ENCODE peak calls at places on chromosome 10, in four cellular contexts. F, B, Q and H are unnamed samples.
A peak's percentile ranks its signal among the peaks of the same experiment; 100 is the strongest.

GRCh38 chr10:13642293-13642692 is 55.5 kb downstream of the PRPF18 start:
- DNase-seq in F (no peak), B (no peak), Q (no peak), H (no peak)

GRCh38 chr10:32207544-32207943 is 139.4 kb downstream of the EPC1 start:
- DNase-seq in F (peak; percentile 45), B (peak; percentile 63), Q (peak; percentile 38), H (no peak)

GRCh38 chr10:132009575-132009974 is 27.9 kb upstream of the BNIP3 start:
- DNase-seq in F (no peak), B (no peak), Q (no peak), H (no peak)

GRCh38 chr10:117621795-117622420 is 79.4 kb downstream of the EMX2 start:
- DNase-seq in F (no peak), B (no peak), Q (no peak), H (no peak)

GRCh38 chr10:112335866-112336265 is 38.0 kb upstream of the ACSL5 start:
- DNase-seq in F (no peak), B (no peak), Q (no peak), H (no peak)

GRCh38 chr10:100982916-100983830 is 4.1 kb downstream of the MRPL43 start:
- DNase-seq in F (no peak), B (no peak), Q (no peak), H (no peak)

GRCh38 chr10:102113956-102114857 is 6.0 kb downstream of the LDB1 start:
- DNase-seq in F (no peak), B (no peak), Q (no peak), H (no peak)

GRCh38 chr10:23157239-23157661 is 34.9 kb upstream of the PTF1A start:
- DNase-seq in F (no peak), B (no peak), Q (no peak), H (no peak)

GRCh38 chr10:102122450-102122849 is 2.3 kb upstream of the LDB1 start:
- DNase-seq in F (no peak), B (no peak), Q (no peak), H (no peak)

GRCh38 chr10:11546581-11546980 is 64.9 kb downstream of the USP6NL start:
- DNase-seq in F (peak; percentile 37), B (no peak), Q (peak; percentile 39), H (no peak)

GRCh38 chr10:28676297-28676967 is 889 bp upstream of the BAMBI start:
- DNase-seq in F (no peak), B (no peak), Q (no peak), H (no peak)

GRCh38 chr10:128265596-128265995 is 139.4 kb upstream of the MKI67 start:
- DNase-seq in F (no peak), B (no peak), Q (no peak), H (no peak)

GRCh38 chr10:88082806-88083596 is 219.6 kb downstream of the PTEN start:
- DNase-seq in F (no peak), B (no peak), Q (peak; percentile 53), H (no peak)

GRCh38 chr10:24935504-24936292 is 16.7 kb downstream of the PRTFDC1 start:
- DNase-seq in F (no peak), B (no peak), Q (no peak), H (no peak)

GRCh38 chr10:96369890-96370574 is 11.2 kb upstream of the OPALIN start:
- DNase-seq in F (no peak), B (no peak), Q (peak; percentile 65), H (no peak)

GRCh38 chr10:129888784-129889616 is 75.1 kb downstream of the EBF3 start:
- DNase-seq in F (no peak), B (peak; percentile 51), Q (no peak), H (no peak)

GRCh38 chr10:7480742-7481381 is 70.0 kb upstream of the SFMBT2 start:
- DNase-seq in F (no peak), B (no peak), Q (no peak), H (no peak)

GRCh38 chr10:102396251-102396650 is 746 bp downstream of the NFKB2 start:
- DNase-seq in F (no peak), B (no peak), Q (no peak), H (no peak)

GRCh38 chr10:35561670-35562069 is 43.5 kb upstream of the GJD4 start:
- DNase-seq in F (no peak), B (no peak), Q (no peak), H (no peak)

GRCh38 chr10:106609466-106609865 is 555.0 kb downstream of the SORCS1 start:
- DNase-seq in F (no peak), B (no peak), Q (no peak), H (no peak)

GRCh38 chr10:90602815-90603600 is 254.8 kb downstream of the HTR7 start:
- DNase-seq in F (peak; percentile 60), B (peak; percentile 80), Q (no peak), H (no peak)

GRCh38 chr10:78410046-78410965 is 376.6 kb downstream of the RPS24 start:
- DNase-seq in F (no peak), B (no peak), Q (no peak), H (no peak)

GRCh38 chr10:3287566-3288445 is 115.2 kb upstream of the PITRM1 start:
- DNase-seq in F (no peak), B (no peak), Q (no peak), H (no peak)

GRCh38 chr10:78408671-78409472 is 375.2 kb downstream of the RPS24 start:
- DNase-seq in F (peak; percentile 43), B (peak; percentile 59), Q (no peak), H (peak; percentile 47)

GRCh38 chr10:15201589-15202300 is 33.3 kb upstream of the NMT2 start:
- DNase-seq in F (peak; percentile 69), B (peak; percentile 30), Q (peak; percentile 38), H (no peak)

GRCh38 chr10:90885176-90885575 is 13.4 kb downstream of the RPP30 start:
- DNase-seq in F (peak; percentile 70), B (peak; percentile 72), Q (no peak), H (no peak)

GRCh38 chr10:125538947-125539649 is 143.9 kb downstream of the TEX36 start:
- DNase-seq in F (no peak), B (no peak), Q (peak; percentile 43), H (no peak)

GRCh38 chr10:45313264-45313873 is 2.0 kb downstream of the OR13A1 start:
- DNase-seq in F (no peak), B (no peak), Q (no peak), H (no peak)

DNA sequence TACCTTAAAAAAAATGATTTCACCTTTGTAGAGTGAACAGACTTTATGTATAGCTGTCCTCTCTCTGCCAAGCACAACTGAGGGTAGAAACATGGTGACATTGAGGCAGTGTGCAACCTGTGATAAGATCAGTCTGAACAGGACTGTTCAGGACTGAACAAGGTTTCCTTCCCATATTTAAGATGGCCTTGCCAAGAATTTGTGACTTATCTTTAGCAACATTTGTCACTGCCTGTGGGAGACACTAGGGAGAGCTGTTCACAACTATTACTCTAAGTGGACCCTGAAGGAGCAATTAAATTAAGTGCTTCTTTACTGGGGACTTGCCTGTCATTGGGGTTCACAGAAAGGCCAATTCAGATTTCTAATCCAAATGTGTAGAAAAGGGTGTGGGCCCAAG is 6.7 kb downstream of the OR13A1 start:
- DNase-seq in F (no peak), B (no peak), Q (no peak), H (no peak)
- TF ChIP-seq CTCF in F (no peak), B (no peak), Q (peak; percentile 52), H (no peak)

GRCh38 chr10:34473174-34474059 is 341.7 kb downstream of the PARD3 start:
- DNase-seq in F (no peak), B (no peak), Q (no peak), H (no peak)

GRCh38 chr10:34474555-34474954 is 340.5 kb downstream of the PARD3 start:
- DNase-seq in F (no peak), B (no peak), Q (no peak), H (no peak)

GRCh38 chr10:34476607-34477006 is 338.5 kb downstream of the PARD3 start:
- DNase-seq in F (no peak), B (no peak), Q (no peak), H (no peak)

GRCh38 chr10:34474060-34474376 is 341.1 kb downstream of the PARD3 start:
- DNase-seq in F (peak; percentile 17), B (peak; percentile 75), Q (peak; percentile 52), H (no peak)

GRCh38 chr10:34475222-34475621 is 339.9 kb downstream of the PARD3 start:
- DNase-seq in F (no peak), B (no peak), Q (no peak), H (no peak)
- TF ChIP-seq CTCF in F (no peak), B (no peak), Q (no peak), H (no peak)

DNA sequence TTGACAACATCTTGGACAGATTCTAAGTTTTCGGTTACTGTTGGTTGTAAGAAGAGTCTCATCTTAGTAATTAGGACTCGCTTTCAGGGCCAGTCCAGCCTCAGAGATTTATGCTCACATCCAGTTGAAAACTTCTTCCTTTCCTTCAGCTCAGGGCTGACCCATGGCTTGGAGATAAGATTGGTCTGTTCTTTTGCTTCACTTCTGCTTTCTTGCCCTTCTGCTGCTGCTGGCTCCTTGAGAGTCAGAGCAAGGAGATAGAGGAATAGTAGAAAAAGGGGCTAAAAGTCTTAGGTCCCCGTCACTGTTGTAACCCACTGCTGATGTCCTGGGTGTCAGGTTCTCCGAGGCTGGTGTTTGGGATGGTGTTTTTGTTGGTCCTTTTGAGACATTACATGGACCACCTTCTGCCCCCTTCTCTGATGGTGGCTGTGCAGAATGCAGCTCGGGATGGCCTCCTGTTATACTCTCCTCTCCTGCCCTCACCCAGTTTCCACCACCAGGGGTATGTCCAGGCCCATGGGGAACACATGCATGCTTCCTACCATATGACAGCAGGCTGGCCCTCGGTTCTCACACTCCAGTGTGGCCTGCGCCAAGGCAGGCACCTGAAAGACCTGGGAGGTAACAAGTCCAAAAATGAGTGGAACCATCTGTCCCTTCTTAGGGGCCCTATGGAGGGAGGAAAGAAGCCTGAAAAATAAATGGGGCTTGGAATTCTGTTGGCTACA is 67.8 kb upstream of the PCBD1 start:
- DNase-seq in F (no peak), B (no peak), Q (no peak), H (no peak)
- TF ChIP-seq CTCF in F (peak; percentile 11), B (no peak), Q (no peak), H (no peak)

DNA sequence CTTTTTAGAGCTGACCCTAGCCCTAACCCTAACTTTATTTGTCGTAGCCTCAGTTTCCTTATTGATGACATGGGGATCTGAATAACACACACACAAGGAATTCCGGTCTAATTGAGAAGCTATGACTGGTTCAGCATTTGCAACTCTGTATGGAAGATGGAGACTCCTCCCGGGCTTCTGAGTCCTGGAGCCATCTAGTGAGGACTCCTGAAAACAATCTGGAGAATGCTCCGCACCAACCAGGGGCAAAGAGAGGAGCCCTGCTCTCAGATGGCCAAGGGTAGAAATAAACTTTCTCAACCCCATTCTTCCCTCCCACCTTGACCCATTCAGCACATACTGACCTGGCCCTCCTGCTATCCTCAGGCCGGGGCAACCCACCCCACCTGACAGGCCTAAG is 26.4 kb downstream of the MBL2 start:
- DNase-seq in F (no peak), B (no peak), Q (no peak), H (no peak)
- TF ChIP-seq CTCF in F (no peak), B (no peak), Q (no peak), H (no peak)

DNA sequence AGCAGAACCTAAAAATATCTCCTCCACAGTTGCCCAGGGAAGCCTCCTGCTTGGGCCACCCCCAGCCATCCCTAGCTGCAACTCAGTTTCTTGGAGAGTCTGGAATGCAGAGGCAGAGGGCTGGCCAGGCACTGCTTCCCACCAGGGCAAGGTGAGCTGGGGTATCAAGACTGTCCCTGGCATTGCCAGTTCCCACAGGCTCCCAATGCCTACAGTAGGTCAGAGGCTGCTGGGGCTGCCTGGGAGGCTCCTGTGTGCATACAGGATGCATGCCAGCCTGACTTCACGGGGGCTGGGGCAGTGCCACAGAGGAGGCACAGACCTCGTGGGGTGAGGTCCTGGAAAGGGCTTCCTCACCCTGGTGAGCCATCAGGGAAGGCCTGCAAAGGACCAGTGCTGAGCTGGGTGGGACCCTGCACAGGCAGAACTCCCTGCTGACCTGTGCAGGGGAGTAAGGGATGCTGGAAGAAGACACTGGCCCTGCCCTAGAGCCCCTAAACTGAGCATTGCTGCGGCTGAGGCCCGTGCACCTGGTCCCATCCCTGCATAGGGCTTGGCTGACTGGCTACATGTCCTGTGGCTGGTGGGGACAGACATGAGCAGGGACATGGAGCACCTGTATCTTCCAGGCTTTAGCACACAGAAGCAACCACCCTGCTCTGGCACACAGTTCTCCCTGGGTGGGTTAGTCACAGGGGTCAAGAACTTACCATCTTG is 121.9 kb upstream of the RET start:
- DNase-seq in F (no peak), B (no peak), Q (no peak), H (no peak)
- TF ChIP-seq CTCF in F (no peak), B (no peak), Q (no peak), H (no peak)